ENCODE peak calls at places on chromosomes 11 and 22, in seven cellular contexts. M, O, Z, R, F, N and G are unnamed samples.

GRCh38 chr11:63869171-63869591 is 30.3 kb downstream of the MARK2 start:
- DNase-seq in M (no peak), O (peak; percentile 84), Z (no peak), R (no peak), F (no peak), N (no peak), G (no peak)

GRCh38 chr22:26542831-26543230 is 30.6 kb upstream of the TFIP11 start:
- DNase-seq in M (no peak), O (no peak), Z (no peak), R (no peak), F (no peak), N (no peak), G (peak; percentile 25)

GRCh38 chr22:44931766-44932165 is 78.0 kb downstream of the PHF21B start:
- DNase-seq in M (no peak), O (no peak), Z (no peak), R (no peak), F (no peak), N (no peak), G (no peak)

GRCh38 chr11:75664366-75664765 is 4.5 kb downstream of the MAP6 start:
- DNase-seq in M (no peak), O (no peak), Z (no peak), R (no peak), F (no peak), N (no peak), G (no peak)

GRCh38 chr22:49530671-49531532 is 296.8 kb downstream of the BRD1 start:
- DNase-seq in M (no peak), O (no peak), Z (no peak), R (no peak), F (no peak), N (no peak), G (no peak)

GRCh38 chr11:4125141-4125540 is 30.5 kb downstream of the RRM1 start:
- DNase-seq in M (peak; percentile 5), O (no peak), Z (no peak), R (no peak), F (no peak), N (no peak), G (no peak)

GRCh38 chr11:62394825-62395538 is 23.9 kb upstream of the SCGB1A1 start:
- DNase-seq in M (peak; percentile 85), O (peak; percentile 67), Z (peak; percentile 64), R (peak; percentile 80), F (peak; percentile 79), N (peak; percentile 86), G (no peak)

GRCh38 chr11:126329644-126330200 is 25.8 kb upstream of the ST3GAL4 start:
- DNase-seq in M (peak; percentile 58), O (no peak), Z (no peak), R (no peak), F (no peak), N (no peak), G (peak; percentile 64)

GRCh38 chr11:61120865-61121831 is 18.9 kb downstream of the CD5 start:
- DNase-seq in M (peak; percentile 12), O (peak; percentile 50), Z (peak; percentile 59), R (peak; percentile 45), F (no peak), N (no peak), G (no peak)

GRCh38 chr11:45092901-45093760 is 53.3 kb upstream of the PRDM11 start:
- DNase-seq in M (peak; percentile 89), O (no peak), Z (no peak), R (no peak), F (peak; percentile 33), N (no peak), G (peak; percentile 67)

GRCh38 chr11:119483341-119483880 is 60.4 kb upstream of the THY1 start:
- DNase-seq in M (no peak), O (no peak), Z (no peak), R (no peak), F (peak; percentile 26), N (no peak), G (no peak)

GRCh38 chr22:23060612-23061400 is 9.5 kb upstream of the GNAZ start:
- DNase-seq in M (no peak), O (peak; percentile 14), Z (no peak), R (no peak), F (peak; percentile 31), N (peak; percentile 4), G (peak; percentile 11)

GRCh38 chr11:130612291-130612802 is 163.9 kb downstream of the ADAMTS15 start:
- DNase-seq in M (peak; percentile 42), O (no peak), Z (no peak), R (no peak), F (no peak), N (no peak), G (no peak)

GRCh38 chr11:71568707-71569349 is 3.5 kb downstream of the KRTAP5-10 start:
- DNase-seq in M (peak; percentile 30), O (no peak), Z (no peak), R (no peak), F (no peak), N (no peak), G (no peak)

GRCh38 chr11:73085189-73085875 is 56.8 kb downstream of the FCHSD2 start:
- DNase-seq in M (peak; percentile 55), O (no peak), Z (no peak), R (no peak), F (no peak), N (no peak), G (no peak)

GRCh38 chr11:32018672-32019071 is 72.2 kb upstream of the RCN1 start:
- DNase-seq in M (no peak), O (no peak), Z (no peak), R (no peak), F (no peak), N (no peak), G (no peak)

GRCh38 chr11:66015094-66015881 is 3.5 kb downstream of the CST6 start:
- DNase-seq in M (no peak), O (no peak), Z (no peak), R (no peak), F (no peak), N (no peak), G (no peak)

GRCh38 chr11:126082251-126083109 is 19.8 kb upstream of the CDON start:
- DNase-seq in M (no peak), O (no peak), Z (no peak), R (no peak), F (no peak), N (no peak), G (no peak)

GRCh38 chr11:34145847-34146381 is 40.5 kb downstream of the NAT10 start:
- DNase-seq in M (no peak), O (no peak), Z (no peak), R (no peak), F (no peak), N (no peak), G (no peak)

GRCh38 chr11:1772270-1773130 is 8.8 kb upstream of the CTSD start:
- DNase-seq in M (peak; percentile 93), O (peak; percentile 63), Z (peak; percentile 41), R (peak; percentile 71), F (peak; percentile 57), N (peak; percentile 46), G (peak; percentile 53)

GRCh38 chr22:49904040-49904369 is 14.2 kb downstream of the ALG12 start:
- DNase-seq in M (no peak), O (no peak), Z (no peak), R (no peak), F (no peak), N (no peak), G (no peak)

GRCh38 chr22:19912236-19912999 is 29.2 kb upstream of the COMT start:
- DNase-seq in M (no peak), O (no peak), Z (no peak), R (no peak), F (no peak), N (no peak), G (no peak)

GRCh38 chr22:19905619-19906276 is 35.8 kb upstream of the COMT start:
- DNase-seq in M (no peak), O (no peak), Z (no peak), R (no peak), F (no peak), N (no peak), G (no peak)

GRCh38 chr22:19911540-19912235 is 29.9 kb upstream of the COMT start:
- DNase-seq in M (no peak), O (no peak), Z (no peak), R (no peak), F (no peak), N (no peak), G (no peak)

GRCh38 chr22:19910180-19910744 is 31.3 kb upstream of the COMT start:
- DNase-seq in M (no peak), O (no peak), Z (no peak), R (no peak), F (no peak), N (no peak), G (no peak)

DNA sequence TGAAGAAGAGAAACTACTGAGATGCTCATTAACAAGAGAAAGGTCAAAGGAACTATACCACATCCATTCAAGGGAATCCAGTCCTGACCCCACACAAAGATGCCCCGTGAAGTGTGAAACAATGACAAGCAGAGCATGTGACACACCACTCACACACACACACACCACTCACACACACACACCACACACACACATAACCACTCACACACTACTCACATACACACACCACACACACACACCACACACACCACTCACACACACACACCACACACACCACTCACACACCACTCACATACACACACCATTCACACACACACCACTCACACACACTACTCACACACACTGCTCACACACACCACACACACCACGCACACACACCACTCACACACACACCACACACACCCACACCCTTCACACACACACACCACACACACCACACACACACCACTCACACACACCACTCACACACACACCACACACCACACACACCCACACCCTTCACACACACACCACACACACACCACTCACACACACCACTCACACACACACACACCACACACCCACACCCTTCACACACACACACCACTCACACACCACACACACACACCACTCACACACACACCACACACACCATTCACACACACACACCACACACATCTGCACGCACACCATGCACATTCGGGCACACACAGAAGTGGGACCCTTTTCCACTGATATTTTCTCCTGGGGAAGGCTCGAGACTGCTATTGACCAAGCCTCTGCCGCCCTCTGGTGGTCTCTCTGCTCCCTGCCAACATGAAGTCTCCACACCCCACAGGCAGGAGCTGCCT is 32.0 kb upstream of the COMT start:
- DNase-seq in M (peak; percentile 71), O (peak; percentile 85), Z (peak; percentile 85), R (peak; percentile 84), F (peak; percentile 78), N (peak; percentile 88), G (peak; percentile 73)
- TF ChIP-seq CTCF in M (peak; percentile 91), O (peak; percentile 76), Z (peak; percentile 87), R (peak; percentile 87), F (peak; percentile 78), N (peak; percentile 85), G (peak; percentile 68)

GRCh38 chr22:29292379-29292778 is 14.1 kb upstream of the GAS2L1 start:
- DNase-seq in M (no peak), O (no peak), Z (no peak), R (no peak), F (no peak), N (no peak), G (no peak)
- TF ChIP-seq CTCF in M (no peak), O (no peak), Z (no peak), R (no peak), F (no peak), N (no peak), G (no peak)

GRCh38 chr11:27599217-27599616 is 92.6 kb upstream of the LIN7C start:
- DNase-seq in M (no peak), O (no peak), Z (no peak), R (no peak), F (no peak), N (no peak), G (no peak)
- TF ChIP-seq CTCF in M (no peak), O (no peak), Z (no peak), R (no peak), F (no peak), N (no peak), G (no peak)

DNA sequence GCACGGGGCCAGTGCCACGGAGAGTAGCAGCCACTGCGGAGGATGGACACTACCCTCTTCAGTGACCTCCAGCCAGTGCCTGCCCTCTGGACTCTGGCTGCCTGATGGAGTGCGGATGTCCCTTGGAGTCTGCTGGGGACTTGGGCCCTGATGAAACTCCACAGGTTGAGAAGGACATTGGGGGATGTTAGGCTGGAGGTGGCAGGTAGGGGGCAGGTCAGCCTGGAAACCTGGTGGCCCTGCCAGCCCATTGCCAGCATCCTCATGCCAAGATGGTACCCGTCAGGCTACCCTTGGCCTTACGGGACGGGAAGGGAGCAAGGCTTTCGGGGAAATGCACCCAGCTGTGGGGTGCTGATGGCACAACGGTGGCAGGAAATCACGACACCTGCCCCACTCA is 4.0 kb downstream of the CABP7 start:
- DNase-seq in M (no peak), O (no peak), Z (no peak), R (no peak), F (no peak), N (no peak), G (no peak)
- TF ChIP-seq CTCF in M (no peak), O (no peak), Z (no peak), R (no peak), F (no peak), N (no peak), G (no peak)